ENCODE peak calls at places on chromosomes 4 and X, in five cellular contexts. O, Z, H, T and D are unnamed samples.
A peak's percentile ranks its signal among the peaks of the same experiment; 100 is the strongest.

GRCh38 chr4:108651068-108651794 is 832 bp downstream of the OSTC start:
- DNase-seq in O (no peak), Z (no peak), H (no peak), T (peak; percentile 49), D (no peak)

GRCh38 chrX:103453655-103454054 is 65.6 kb downstream of the RAB40A start:
- DNase-seq in O (no peak), Z (no peak), H (no peak), T (peak; percentile 23), D (no peak)

GRCh38 chr4:121707344-121707743 is 10.6 kb upstream of the ANXA5 start:
- DNase-seq in O (no peak), Z (no peak), H (no peak), T (no peak), D (no peak)

GRCh38 chr4:109375778-109376414 is 57.7 kb upstream of the SEC24B start:
- DNase-seq in O (no peak), Z (no peak), H (no peak), T (no peak), D (no peak)

GRCh38 chr4:180695851-180696250 is 1547.4 kb upstream of the TENM3 start:
- DNase-seq in O (no peak), Z (no peak), H (no peak), T (peak; percentile 28), D (no peak)

GRCh38 chr4:119172223-119172622 is 36.6 kb downstream of the MYOZ2 start:
- DNase-seq in O (no peak), Z (no peak), H (no peak), T (no peak), D (no peak)

GRCh38 chr4:162115323-162115722 is 48.5 kb downstream of the FSTL5 start:
- DNase-seq in O (no peak), Z (no peak), H (no peak), T (no peak), D (no peak)

GRCh38 chrX:136292656-136293055 is 8.1 kb upstream of the ADGRG4 start:
- DNase-seq in O (no peak), Z (no peak), H (no peak), T (no peak), D (no peak)

GRCh38 chrX:103624111-103624510 is 4.7 kb upstream of the TCEAL1 start:
- DNase-seq in O (no peak), Z (no peak), H (no peak), T (no peak), D (no peak)

GRCh38 chrX:45428816-45429215 is 228.1 kb upstream of the DIPK2B start:
- DNase-seq in O (no peak), Z (no peak), H (no peak), T (no peak), D (no peak)

GRCh38 chr4:123599061-123599919 is 202.7 kb downstream of the SPRY1 start:
- DNase-seq in O (no peak), Z (no peak), H (no peak), T (peak; percentile 42), D (no peak)

GRCh38 chrX:119489212-119490074 is 21.2 kb downstream of the SLC25A5 start:
- DNase-seq in O (no peak), Z (no peak), H (no peak), T (no peak), D (no peak)

GRCh38 chr4:38490753-38491446 is 173.1 kb upstream of the KLF3 start:
- DNase-seq in O (no peak), Z (no peak), H (no peak), T (peak; percentile 35), D (no peak)

GRCh38 chr4:1593881-1594345 is 90.2 kb downstream of the FAM53A start:
- DNase-seq in O (no peak), Z (no peak), H (peak; percentile 55), T (no peak), D (no peak)

GRCh38 chr4:37641886-37642849 is 44.0 kb downstream of the RELL1 start:
- DNase-seq in O (no peak), Z (no peak), H (no peak), T (no peak), D (no peak)

GRCh38 chr4:75391489-75392166 is 122.6 kb downstream of the RCHY1 start:
- DNase-seq in O (no peak), Z (no peak), H (no peak), T (no peak), D (no peak)

GRCh38 chrX:154308108-154308946 is 12.7 kb downstream of the TKTL1 start:
- DNase-seq in O (peak; percentile 59), Z (peak; percentile 54), H (no peak), T (peak; percentile 39), D (peak; percentile 64)

GRCh38 chrX:2824886-2825285 is 3.8 kb upstream of the GYG2 start:
- DNase-seq in O (no peak), Z (no peak), H (no peak), T (no peak), D (no peak)

GRCh38 chrX:115889121-115889890 is 281.2 kb upstream of the AGTR2 start:
- DNase-seq in O (no peak), Z (no peak), H (no peak), T (no peak), D (no peak)
- TF ChIP-seq CTCF in O (no peak), Z (no peak), H (no peak), T (no peak), D (no peak)

DNA sequence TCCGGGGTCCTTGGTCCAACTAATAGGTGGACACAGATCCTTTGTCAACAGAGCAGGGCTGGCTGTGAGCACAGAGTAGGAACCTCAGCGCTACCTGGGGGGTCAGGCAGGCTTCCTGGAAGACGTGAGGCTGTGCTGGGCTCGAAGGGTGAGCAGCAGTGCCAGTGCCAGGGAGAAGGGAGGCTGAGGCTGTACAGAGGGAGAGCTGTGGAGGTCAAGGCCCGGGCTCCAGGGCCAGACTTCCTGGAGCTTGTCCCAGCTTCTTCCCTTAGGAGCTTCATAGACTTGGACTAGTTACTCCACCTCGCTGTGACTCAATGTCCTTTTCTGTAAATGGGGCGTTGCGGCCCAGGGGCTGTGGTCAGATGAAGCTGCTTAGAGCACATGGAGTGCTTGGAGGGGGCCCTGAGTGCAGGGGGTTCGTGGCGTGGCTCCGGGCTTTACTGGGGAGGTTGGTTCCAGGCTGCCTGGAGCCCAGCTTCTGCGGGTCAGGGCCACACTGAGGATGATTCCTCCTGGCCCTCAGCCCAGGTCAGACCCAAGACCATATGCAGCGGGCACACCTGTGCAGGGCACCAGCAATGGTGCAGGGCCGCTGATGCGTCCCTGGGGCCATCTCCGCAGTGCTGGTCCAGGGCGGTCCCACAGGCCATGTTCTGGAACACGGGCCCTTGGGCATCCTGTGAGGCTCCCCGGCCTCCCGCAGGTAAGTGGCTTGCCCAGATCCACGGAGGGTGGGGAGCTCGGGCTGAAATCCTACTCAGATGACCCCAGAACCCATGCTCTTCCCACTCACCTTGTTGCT is 98.1 kb downstream of the DCTD start:
- DNase-seq in O (no peak), Z (no peak), H (peak; percentile 65), T (no peak), D (no peak)
- TF ChIP-seq CTCF in O (no peak), Z (no peak), H (no peak), T (no peak), D (no peak)

GRCh38 chr4:164023214-164023613 is 528.7 kb downstream of the TMA16 start:
- DNase-seq in O (no peak), Z (no peak), H (no peak), T (no peak), D (no peak)
- TF ChIP-seq CTCF in O (peak; percentile 26), Z (no peak), H (no peak), T (no peak), D (no peak)

DNA sequence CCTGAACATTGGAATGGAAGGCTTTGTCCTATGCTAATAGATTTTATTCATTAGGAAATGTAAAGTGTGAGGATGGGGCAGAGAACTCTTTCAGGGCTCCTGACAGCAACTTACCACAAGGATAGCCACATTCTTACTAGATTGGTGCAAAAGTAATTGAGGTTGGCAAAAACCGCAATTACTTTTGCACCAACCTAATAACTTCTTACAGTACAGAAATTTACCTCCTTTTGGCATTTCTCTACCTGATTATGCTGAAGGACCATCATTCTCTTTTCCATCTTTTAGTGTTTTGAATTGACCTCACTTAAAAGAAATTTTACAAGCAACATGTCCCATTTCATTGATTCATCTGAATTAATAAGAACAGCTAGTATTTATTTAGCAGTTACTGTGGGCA is 109.2 kb upstream of the AP1S2 start:
- DNase-seq in O (no peak), Z (no peak), H (no peak), T (no peak), D (no peak)
- TF ChIP-seq CTCF in O (no peak), Z (no peak), H (no peak), T (no peak), D (no peak)

DNA sequence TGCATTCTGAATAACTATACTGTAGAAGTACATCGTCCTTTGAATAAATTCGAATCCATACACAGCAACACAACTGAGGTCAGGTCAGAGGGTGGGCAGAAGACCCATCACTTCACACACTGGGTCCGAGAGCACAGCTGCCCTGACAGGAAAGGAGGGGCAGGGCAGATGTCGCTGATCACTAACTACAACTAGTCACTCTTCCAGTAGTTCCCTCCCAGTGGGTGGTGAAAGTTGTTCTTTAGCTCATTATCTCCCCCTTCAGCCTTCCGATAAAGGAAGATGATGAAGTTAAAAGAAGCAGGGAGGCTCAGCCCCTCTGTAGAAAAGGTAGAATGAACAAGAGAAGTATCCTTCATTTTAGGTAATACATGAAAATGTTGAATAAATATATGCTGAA is 278.9 kb downstream of the INPP4B start:
- DNase-seq in O (no peak), Z (no peak), H (no peak), T (peak; percentile 40), D (no peak)
- TF ChIP-seq CTCF in O (no peak), Z (no peak), H (no peak), T (no peak), D (no peak)

GRCh38 chrX:10120828-10121227 is 35.9 kb upstream of the CLCN4 start:
- DNase-seq in O (no peak), Z (no peak), H (no peak), T (no peak), D (no peak)
- TF ChIP-seq CTCF in O (no peak), Z (no peak), H (no peak), T (no peak), D (no peak)

DNA sequence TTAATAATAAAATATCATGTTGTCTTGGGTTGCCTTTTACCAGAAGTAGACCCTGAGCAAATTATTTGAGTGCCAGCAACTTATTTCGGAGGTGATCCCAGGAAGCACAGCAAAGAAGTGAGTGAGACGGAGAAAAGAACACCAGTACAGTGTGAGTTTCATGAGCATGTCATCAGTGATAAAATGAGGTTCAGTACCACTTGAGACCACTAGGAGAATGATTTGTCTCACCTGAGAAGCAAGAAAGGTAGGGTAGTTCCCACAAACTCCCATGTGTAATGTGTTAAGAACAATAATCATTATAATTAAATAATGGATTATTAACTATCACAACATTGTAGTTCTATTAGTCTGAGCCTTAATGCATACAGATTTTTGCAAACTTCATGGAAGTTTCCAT is 112.8 kb upstream of the DMD start:
- DNase-seq in O (no peak), Z (no peak), H (no peak), T (no peak), D (no peak)
- TF ChIP-seq CTCF in O (peak; percentile 16), Z (no peak), H (peak; percentile 9), T (no peak), D (no peak)